ENCODE peak calls at places on chromosomes 3 and 15, in eight cellular contexts. S is mesendoderm, V is neural progenitor cell, U is OCI-LY7, Q is fibroblast of lung, T is IMR-90, P is PC-3, B is GM23248. M is an unnamed sample.

GRCh38 chr3:23105048-23105447 is 98.1 kb upstream of the UBE2E2 start:
- DNase-seq in P (no peak), V (no peak), S (no peak), U (no peak), B (no peak), Q (no peak), T (no peak), M (no peak)

GRCh38 chr3:106326941-106327765 is 458.3 kb upstream of the CBLB start:
- DNase-seq in T (peak; percentile 43), U (no peak), Q (peak; percentile 49), S (no peak), B (peak; percentile 33), P (peak; percentile 16), V (peak; percentile 61), M (peak; percentile 27)

GRCh38 chr3:62229908-62230307 is 143.4 kb downstream of the FEZF2 start:
- DNase-seq in Q (peak; percentile 22), B (peak; percentile 18), T (no peak), V (peak; percentile 31), S (peak; percentile 56), U (no peak), P (peak; percentile 8), M (no peak)

GRCh38 chr3:189057369-189057768 is 114.4 kb upstream of the TPRG1 start:
- DNase-seq in T (no peak), B (no peak), P (no peak), V (no peak), Q (no peak), U (no peak), S (no peak), M (no peak)

GRCh38 chr3:73609655-73610054 is 15.1 kb downstream of the PDZRN3 start:
- DNase-seq in S (no peak), V (no peak), T (no peak), B (no peak), U (no peak), P (no peak), Q (no peak), M (no peak)

GRCh38 chr3:32865364-32865763 is 47.6 kb downstream of the TRIM71 start:
- DNase-seq in B (peak; percentile 77), V (no peak), U (no peak), P (peak; percentile 71), Q (peak; percentile 14), S (peak; percentile 70), T (no peak), M (no peak)

GRCh38 chr3:71064976-71065763 is 518.4 kb downstream of the FOXP1 start:
- DNase-seq in B (peak; percentile 68), P (peak; percentile 48), V (peak; percentile 86), Q (peak; percentile 55), S (peak; percentile 76), U (peak; percentile 55), T (peak; percentile 41), M (peak; percentile 67)

GRCh38 chr3:186255703-186256331 is 106.2 kb downstream of the DGKG start:
- DNase-seq in Q (no peak), V (peak; percentile 67), P (no peak), U (peak; percentile 73), B (no peak), T (no peak), S (peak; percentile 20), M (no peak)

GRCh38 chr3:128794788-128795649 is 69.0 kb downstream of the RAB7A start:
- DNase-seq in T (peak; percentile 61), B (peak; percentile 82), P (peak; percentile 61), S (peak; percentile 83), Q (peak; percentile 67), V (peak; percentile 77), U (peak; percentile 77), M (peak; percentile 60)

GRCh38 chr3:28388978-28389377 is 40.4 kb upstream of the AZI2 start:
- DNase-seq in P (no peak), U (no peak), T (no peak), Q (no peak), B (no peak), S (peak; percentile 3), V (no peak), M (no peak)

GRCh38 chr3:180102134-180102533 is 65.4 kb upstream of the PEX5L start:
- DNase-seq in V (peak; percentile 61), B (no peak), Q (no peak), P (no peak), S (peak; percentile 87), T (no peak), U (no peak), M (peak; percentile 32)

GRCh38 chr15:95845862-95846515 is 484.5 kb upstream of the NR2F2 start:
- DNase-seq in T (peak; percentile 81), V (peak; percentile 90), S (no peak), U (no peak), Q (peak; percentile 98), P (no peak), B (no peak), M (peak; percentile 93)

GRCh38 chr3:87370007-87370406 is 93.6 kb upstream of the POU1F1 start:
- DNase-seq in T (no peak), V (no peak), U (no peak), S (no peak), Q (no peak), P (no peak), B (no peak), M (no peak)

GRCh38 chr3:9901967-9902366 is 681 bp upstream of the IL17RE start:
- DNase-seq in B (no peak), Q (no peak), U (no peak), P (no peak), V (no peak), S (no peak), T (no peak), M (no peak)

DNA sequence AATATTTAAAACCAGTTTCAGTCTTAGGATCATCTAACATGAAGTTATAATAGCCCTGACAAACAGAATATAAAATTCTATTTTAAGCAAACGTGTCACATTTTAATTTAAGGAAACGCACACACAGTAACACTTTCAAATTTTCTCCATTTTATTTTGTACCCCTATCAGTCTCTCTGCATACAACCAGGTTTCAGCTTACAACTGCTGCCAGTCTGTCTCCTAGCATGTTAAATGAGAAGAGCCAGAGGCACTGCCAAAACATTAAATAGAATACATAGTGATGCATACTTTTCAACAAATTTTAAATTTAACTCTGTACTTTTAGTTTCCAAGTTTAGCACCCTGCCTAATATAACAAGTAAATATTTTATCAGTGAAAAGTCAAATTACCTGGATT is 60.8 kb downstream of the UACA start:
- DNase-seq in Q (no peak), B (no peak), T (no peak), U (no peak), P (no peak), S (no peak), V (no peak), M (no peak)
- H3K4me2 ChIP-seq in Q (peak overlapping the region; percentile 87), B (peak overlapping the region; percentile 71), T (peak overlapping the region; percentile 62), U (no peak overlapping the region), P (peak overlapping the region; percentile 79), S (no peak overlapping the region), V (peak overlapping the region; percentile 32), M (no peak overlapping the region)

GRCh38 chr3:139293665-139294023 is 50.2 kb upstream of the MRPS22 start:
- DNase-seq in P (no peak), S (no peak), V (no peak), Q (no peak), U (no peak), B (no peak), T (no peak), M (no peak)

GRCh38 chr3:139292192-139292591 is 51.6 kb upstream of the MRPS22 start:
- DNase-seq in S (no peak), U (no peak), T (no peak), Q (no peak), P (no peak), B (peak; percentile 58), V (no peak), M (no peak)

GRCh38 chr3:139291276-139292051 is 52.4 kb upstream of the MRPS22 start:
- DNase-seq in U (no peak), Q (peak; percentile 32), B (no peak), T (no peak), V (no peak), P (no peak), S (no peak), M (no peak)

GRCh38 chr3:139295040-139295439 is 48.8 kb upstream of the MRPS22 start:
- DNase-seq in U (no peak), S (no peak), T (no peak), P (no peak), B (peak; percentile 53), Q (no peak), V (no peak), M (no peak)

GRCh38 chr3:139292933-139293664 is 50.7 kb upstream of the MRPS22 start:
- DNase-seq in T (peak; percentile 69), B (no peak), U (no peak), S (no peak), Q (peak; percentile 77), V (no peak), P (no peak), M (no peak)
- H3K4me2 ChIP-seq in T (peak overlapping the region; percentile 10), B (no peak overlapping the region), U (no peak overlapping the region), S (no peak overlapping the region), Q (peak overlapping the region; percentile 7), V (no peak overlapping the region), P (no peak overlapping the region), M (no peak overlapping the region)

DNA sequence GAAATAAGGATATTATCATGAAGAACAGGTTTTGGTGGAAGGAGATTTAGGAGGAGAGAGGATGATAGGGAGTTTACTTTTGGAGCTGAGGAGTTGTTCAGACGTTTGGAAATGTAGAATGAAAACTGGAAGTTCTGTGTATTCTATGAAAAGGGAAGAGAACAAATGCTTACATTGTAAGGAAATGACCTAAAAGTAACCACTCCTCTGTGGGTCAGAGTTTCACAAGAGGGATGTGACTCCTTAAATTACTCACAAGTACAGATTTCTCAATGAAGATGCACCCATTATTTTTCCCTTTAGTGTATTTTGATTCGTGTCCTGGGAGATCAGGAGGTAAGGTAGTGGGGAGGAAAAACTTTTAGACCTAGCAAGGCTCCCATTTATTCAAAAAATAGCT is 4.0 kb downstream of the RNF13 start:
- DNase-seq in V (no peak), S (no peak), U (no peak), P (peak; percentile 70), Q (peak; percentile 83), B (peak; percentile 87), T (peak; percentile 82), M (no peak)
- H3K4me2 ChIP-seq in V (no peak overlapping the region), S (no peak overlapping the region), U (no peak overlapping the region), P (peak overlapping the region; percentile 94), Q (peak overlapping the region; percentile 48), B (peak overlapping the region; percentile 48), T (no peak overlapping the region), M (no peak overlapping the region)

GRCh38 chr15:29570931-29571727 is 251.1 kb downstream of the TJP1 start:
- DNase-seq in T (no peak), S (peak; percentile 77), Q (peak; percentile 8), U (no peak), V (peak; percentile 90), P (peak; percentile 10), B (peak; percentile 18), M (peak; percentile 59)
- H3K4me2 ChIP-seq in T (no peak overlapping the region), S (peak overlapping the region; percentile 66), Q (no peak overlapping the region), U (no peak overlapping the region), V (peak overlapping the region; percentile 87), P (peak overlapping the region; percentile 40), B (no peak overlapping the region), M (peak overlapping the region; percentile 84)

GRCh38 chr3:56630966-56631365 is 52.1 kb downstream of the TASOR start:
- DNase-seq in V (no peak), S (no peak), Q (no peak), B (peak; percentile 12), P (no peak), T (peak; percentile 1), U (no peak), M (no peak)
- H3K4me2 ChIP-seq in V (no peak overlapping the region), S (no peak overlapping the region), Q (no peak overlapping the region), B (no peak overlapping the region), P (no peak overlapping the region), T (no peak overlapping the region), U (no peak overlapping the region), M (no peak overlapping the region)

M was measured in neuronal stem cell.